ENCODE peak calls at places on chromosome 19, in seven cellular contexts. D is BJ; I is C1 segment of cervical spinal cord; O is testis; R is transverse colon; W is stimulated activated CD8-positive, alpha-beta memory T cell treated with anti-CD3 and anti-CD28 coated beads, Interleukin-15, amount 100 ng/mL, for 24 hours; A is activated gamma-delta T cell treated with Interleukin-2 at 50 U/mL for 16 hours. C is an unnamed sample.

GRCh38 chr19:2391118-2391725 is 31.2 kb downstream of the TMPRSS9 start:
- DNase-seq in D (no peak), I (no peak), O (peak), R (no peak), W (no peak), A (peak), C (peak)

GRCh38 chr19:2076481-2077082 is 19.5 kb downstream of the MOB3A start:
- DNase-seq in D (no peak), I (no peak), O (no peak), R (no peak), W (no peak), A (no peak), C (no peak)

GRCh38 chr19:58395979-58396627 is 647 bp downstream of the RNF225 start:
- DNase-seq in D (no peak), I (no peak), O (no peak), R (no peak), W (no peak), A (no peak), C (no peak)

GRCh38 chr19:45444318-45445041 is 20.8 kb upstream of the ERCC1 start:
- DNase-seq in D (no peak), I (peak), O (peak), R (peak), W (peak), A (peak), C (peak)

GRCh38 chr19:492091-492531 is 4.2 kb upstream of the MADCAM1 start:
- DNase-seq in D (no peak), I (no peak), O (no peak), R (no peak), W (no peak), A (peak), C (no peak)

GRCh38 chr19:19294914-19295313 is 21.8 kb upstream of the TM6SF2 start:
- DNase-seq in D (no peak), I (no peak), O (no peak), R (no peak), W (no peak), A (no peak), C (no peak)

GRCh38 chr19:42129399-42130253 is 2.6 kb downstream of the POU2F2 start:
- DNase-seq in D (no peak), I (no peak), O (peak), R (peak), W (no peak), A (no peak), C (peak)

GRCh38 chr19:46886546-46887239 is 25.9 kb downstream of the ARHGAP35 start:
- DNase-seq in D (no peak), I (no peak), O (no peak), R (no peak), W (no peak), A (no peak), C (no peak)

GRCh38 chr19:56106397-56106849 is 14.7 kb downstream of the ZNF787 start:
- DNase-seq in D (no peak), I (no peak), O (no peak), R (peak), W (no peak), A (no peak), C (no peak)

GRCh38 chr19:5271145-5271544 is 69.5 kb downstream of the PTPRS start:
- DNase-seq in D (no peak), I (no peak), O (no peak), R (no peak), W (no peak), A (no peak), C (no peak)

GRCh38 chr19:33687761-33688656 is 66.3 kb downstream of the CHST8 start:
- DNase-seq in D (no peak), I (no peak), O (no peak), R (no peak), W (no peak), A (no peak), C (no peak)

GRCh38 chr19:4051175-4052101 is 15.3 kb downstream of the ZBTB7A start:
- DNase-seq in D (no peak), I (no peak), O (no peak), R (peak), W (no peak), A (no peak), C (no peak)

GRCh38 chr19:32530773-32531172 is 50.2 kb upstream of the PDCD5 start:
- DNase-seq in D (no peak), I (no peak), O (no peak), R (no peak), W (no peak), A (no peak), C (no peak)

GRCh38 chr19:14056069-14056666 is 5.7 kb downstream of the PALM3 start:
- DNase-seq in D (no peak), I (no peak), O (no peak), R (no peak), W (no peak), A (no peak), C (no peak)

C was measured in hypothalamus.